ENCODE peak calls at places on chromosomes 12 and 14, in seven cellular contexts. B, I, W, Y, Z, O and G are unnamed samples.

GRCh38 chr12:80269953-80270552 is 170.7 kb downstream of the OTOGL start:
- DNase-seq in Y (no peak), W (peak; percentile 53), B (no peak), O (peak; percentile 41), Z (no peak), I (no peak), G (peak; percentile 50)

GRCh38 chr14:74599946-74600345 is 12.1 kb downstream of the LTBP2 start:
- DNase-seq in Z (no peak), Y (no peak), O (no peak), I (no peak), B (peak; percentile 54), W (no peak), G (no peak)

GRCh38 chr12:102540856-102541385 is 60.6 kb upstream of the IGF1 start:
- DNase-seq in O (no peak), W (no peak), Y (no peak), B (no peak), Z (no peak), I (no peak), G (no peak)

GRCh38 chr12:65121049-65121955 is at the start of gene WIF1:
- DNase-seq in I (no peak), Y (no peak), Z (peak; percentile 82), W (peak; percentile 17), O (peak; percentile 16), B (peak; percentile 72), G (peak; percentile 51)

GRCh38 chr14:29846339-29847129 is 81.1 kb downstream of the PRKD1 start:
- DNase-seq in O (peak; percentile 34), Y (no peak), B (no peak), W (peak; percentile 73), Z (no peak), I (no peak), G (peak; percentile 48)

GRCh38 chr12:67274186-67274585 is 5.0 kb downstream of the CAND1 start:
- DNase-seq in O (no peak), Z (no peak), B (no peak), I (no peak), Y (no peak), W (no peak), G (no peak)

GRCh38 chr12:2306012-2306411 is 253.2 kb downstream of the CACNA1C start:
- DNase-seq in O (peak; percentile 29), Z (no peak), I (no peak), W (no peak), Y (no peak), B (no peak), G (peak; percentile 61)

GRCh38 chr14:74144789-74145188 is 60.0 kb downstream of the LIN52 start:
- DNase-seq in Y (no peak), O (no peak), B (no peak), W (no peak), I (no peak), Z (no peak), G (no peak)

GRCh38 chr12:84694111-84694510 is 218.5 kb downstream of the SLC6A15 start:
- DNase-seq in W (no peak), B (no peak), Z (no peak), I (no peak), O (peak; percentile 74), Y (no peak), G (no peak)

GRCh38 chr14:23321572-23322547 is 603 bp downstream of the PABPN1 start:
- DNase-seq in W (peak; percentile 60), I (no peak), Z (no peak), B (peak; percentile 80), Y (peak; percentile 74), O (peak; percentile 62), G (peak; percentile 68)

GRCh38 chr14:99609245-99610117 is 5.5 kb upstream of the CCDC85C start:
- DNase-seq in B (peak; percentile 41), O (no peak), I (no peak), Z (no peak), Y (no peak), W (no peak), G (no peak)

GRCh38 chr14:77642407-77642806 is 26.0 kb upstream of the SPTLC2 start:
- DNase-seq in O (no peak), B (no peak), Z (no peak), Y (no peak), W (no peak), I (no peak), G (no peak)

GRCh38 chr12:12717586-12718381 is 616 bp downstream of the CDKN1B start:
- DNase-seq in W (peak; percentile 9), I (no peak), B (peak; percentile 81), Y (peak; percentile 64), Z (peak; percentile 63), O (peak; percentile 35), G (peak; percentile 30)

GRCh38 chr14:77889971-77890442 is 90.1 kb downstream of the ADCK1 start:
- DNase-seq in W (peak; percentile 94), Y (no peak), O (no peak), B (no peak), I (peak; percentile 61), Z (no peak), G (peak; percentile 50)

GRCh38 chr12:121748218-121748570 is 35.6 kb downstream of the TMEM120B start:
- DNase-seq in Z (no peak), B (peak; percentile 21), I (no peak), Y (no peak), O (no peak), W (no peak), G (no peak)

GRCh38 chr14:49424436-49425331 is 161.5 kb downstream of the RPS29 start:
- DNase-seq in W (peak; percentile 35), B (no peak), I (no peak), Y (no peak), Z (no peak), O (no peak), G (no peak)

GRCh38 chr14:31843361-31844091 is 233.6 kb upstream of the ARHGAP5 start:
- DNase-seq in Y (no peak), I (no peak), W (peak; percentile 33), Z (no peak), O (no peak), B (no peak), G (no peak)

GRCh38 chr12:120290541-120291312 is 976 bp downstream of the RNU4-2 start:
- DNase-seq in B (no peak), Z (peak; percentile 76), W (no peak), I (no peak), O (peak; percentile 2), Y (peak; percentile 57), G (peak; percentile 95)

GRCh38 chr12:29519585-29520182 is 22.2 kb upstream of the OVCH1 start:
- DNase-seq in W (peak; percentile 52), O (peak; percentile 20), Z (no peak), B (no peak), Y (no peak), I (peak; percentile 28), G (peak; percentile 34)

GRCh38 chr12:1830981-1831930 is 10.9 kb downstream of the LRTM2 start:
- DNase-seq in W (peak; percentile 55), Z (peak; percentile 92), O (no peak), I (no peak), Y (no peak), B (no peak), G (peak; percentile 66)

GRCh38 chr12:49200882-49201594 is 12.2 kb upstream of the TUBA1A start:
- DNase-seq in Z (no peak), B (no peak), Y (no peak), O (peak; percentile 91), I (no peak), W (peak; percentile 91), G (peak; percentile 63)